ENCODE peak calls at places on chromosomes 7 and 10, in eight cellular contexts. One of them, this sample, is unnamed.

GRCh38 chr10:28489201-28489600 is 43.7 kb upstream of the WAC start:
- DNase-seq in MV-4-11: no peak
- DNase-seq in lung microvascular endothelial cell: no peak
- DNase-seq in NCI-H1105 treated with DMSO at 0.1 percent for 48 hours: no peak
- DNase-seq in ovary: no peak
- DNase-seq in progenitor cell of endocrine pancreas: no peak
- DNase-seq in kidney: no peak
- DNase-seq in RPMI8226: no peak
- DNase-seq in this sample: no peak

GRCh38 chr10:76869931-76870330 is 767.7 kb downstream of the KCNMA1 start:
- DNase-seq in MV-4-11: no peak
- DNase-seq in lung microvascular endothelial cell: no peak
- DNase-seq in NCI-H1105 treated with DMSO at 0.1 percent for 48 hours: no peak
- DNase-seq in ovary: no peak
- DNase-seq in progenitor cell of endocrine pancreas: no peak
- DNase-seq in kidney: no peak
- DNase-seq in RPMI8226: no peak
- DNase-seq in this sample: no peak

GRCh38 chr10:43209651-43210141 is 57.2 kb downstream of the RASGEF1A start:
- DNase-seq in MV-4-11: no peak
- DNase-seq in lung microvascular endothelial cell: no peak
- DNase-seq in NCI-H1105 treated with DMSO at 0.1 percent for 48 hours: no peak
- DNase-seq in ovary: no peak
- DNase-seq in progenitor cell of endocrine pancreas: no peak
- DNase-seq in kidney: peak
- DNase-seq in RPMI8226: no peak
- DNase-seq in this sample: no peak

GRCh38 chr7:79055722-79056415 is 397.6 kb downstream of the MAGI2 start:
- DNase-seq in MV-4-11: no peak
- DNase-seq in lung microvascular endothelial cell: no peak
- DNase-seq in NCI-H1105 treated with DMSO at 0.1 percent for 48 hours: peak
- DNase-seq in ovary: peak
- DNase-seq in progenitor cell of endocrine pancreas: no peak
- DNase-seq in kidney: peak
- DNase-seq in RPMI8226: no peak
- DNase-seq in this sample: no peak

GRCh38 chr7:137142376-137142775 is 201.2 kb downstream of the PTN start:
- DNase-seq in MV-4-11: no peak
- DNase-seq in lung microvascular endothelial cell: no peak
- DNase-seq in NCI-H1105 treated with DMSO at 0.1 percent for 48 hours: no peak
- DNase-seq in ovary: no peak
- DNase-seq in progenitor cell of endocrine pancreas: no peak
- DNase-seq in kidney: no peak
- DNase-seq in RPMI8226: no peak
- DNase-seq in this sample: no peak

GRCh38 chr7:90173127-90173844 is 19.0 kb downstream of the STEAP1 start:
- DNase-seq in MV-4-11: peak
- DNase-seq in lung microvascular endothelial cell: no peak
- DNase-seq in NCI-H1105 treated with DMSO at 0.1 percent for 48 hours: no peak
- DNase-seq in ovary: no peak
- DNase-seq in progenitor cell of endocrine pancreas: no peak
- DNase-seq in kidney: no peak
- DNase-seq in RPMI8226: no peak
- DNase-seq in this sample: no peak

GRCh38 chr7:141071855-141072547 is 1.9 kb upstream of the TMEM178B start:
- DNase-seq in MV-4-11: no peak
- DNase-seq in lung microvascular endothelial cell: no peak
- DNase-seq in NCI-H1105 treated with DMSO at 0.1 percent for 48 hours: peak
- DNase-seq in ovary: no peak
- DNase-seq in progenitor cell of endocrine pancreas: no peak
- DNase-seq in kidney: no peak
- DNase-seq in RPMI8226: peak
- DNase-seq in this sample: no peak

GRCh38 chr7:158193446-158193845 is 394.2 kb downstream of the PTPRN2 start:
- DNase-seq in MV-4-11: no peak
- DNase-seq in lung microvascular endothelial cell: no peak
- DNase-seq in NCI-H1105 treated with DMSO at 0.1 percent for 48 hours: no peak
- DNase-seq in ovary: no peak
- DNase-seq in progenitor cell of endocrine pancreas: no peak
- DNase-seq in kidney: peak
- DNase-seq in RPMI8226: no peak
- DNase-seq in this sample: no peak

GRCh38 chr10:51313259-51313658 is 239.0 kb downstream of the PRKG1 start:
- DNase-seq in MV-4-11: no peak
- DNase-seq in lung microvascular endothelial cell: no peak
- DNase-seq in NCI-H1105 treated with DMSO at 0.1 percent for 48 hours: no peak
- DNase-seq in ovary: no peak
- DNase-seq in progenitor cell of endocrine pancreas: no peak
- DNase-seq in kidney: no peak
- DNase-seq in RPMI8226: no peak
- DNase-seq in this sample: no peak

GRCh38 chr7:95545007-95545615 is 51.2 kb downstream of the PDK4 start:
- DNase-seq in MV-4-11: no peak
- DNase-seq in lung microvascular endothelial cell: peak
- DNase-seq in NCI-H1105 treated with DMSO at 0.1 percent for 48 hours: no peak
- DNase-seq in ovary: peak
- DNase-seq in progenitor cell of endocrine pancreas: no peak
- DNase-seq in kidney: no peak
- DNase-seq in RPMI8226: peak
- DNase-seq in this sample: peak

GRCh38 chr10:58952747-58953466 is 223.5 kb upstream of the PHYHIPL start:
- DNase-seq in MV-4-11: no peak
- DNase-seq in lung microvascular endothelial cell: peak
- DNase-seq in NCI-H1105 treated with DMSO at 0.1 percent for 48 hours: peak
- DNase-seq in ovary: peak
- DNase-seq in progenitor cell of endocrine pancreas: peak
- DNase-seq in kidney: no peak
- DNase-seq in RPMI8226: peak
- DNase-seq in this sample: peak

GRCh38 chr7:78770422-78771410 is 682.8 kb downstream of the MAGI2 start:
- DNase-seq in MV-4-11: no peak
- DNase-seq in lung microvascular endothelial cell: no peak
- DNase-seq in NCI-H1105 treated with DMSO at 0.1 percent for 48 hours: peak
- DNase-seq in ovary: no peak
- DNase-seq in progenitor cell of endocrine pancreas: no peak
- DNase-seq in kidney: no peak
- DNase-seq in RPMI8226: no peak
- DNase-seq in this sample: no peak

GRCh38 chr7:143375298-143376034 is 5.7 kb upstream of the ZYX start:
- DNase-seq in MV-4-11: peak
- DNase-seq in lung microvascular endothelial cell: peak
- DNase-seq in NCI-H1105 treated with DMSO at 0.1 percent for 48 hours: no peak
- DNase-seq in ovary: no peak
- DNase-seq in progenitor cell of endocrine pancreas: no peak
- DNase-seq in kidney: peak
- DNase-seq in RPMI8226: no peak
- DNase-seq in this sample: no peak

GRCh38 chr7:31029674-31030073 is 22.4 kb upstream of the ADCYAP1R1 start:
- DNase-seq in MV-4-11: no peak
- DNase-seq in lung microvascular endothelial cell: no peak
- DNase-seq in NCI-H1105 treated with DMSO at 0.1 percent for 48 hours: no peak
- DNase-seq in ovary: no peak
- DNase-seq in progenitor cell of endocrine pancreas: no peak
- DNase-seq in kidney: no peak
- DNase-seq in RPMI8226: no peak
- DNase-seq in this sample: no peak

GRCh38 chr10:70932415-70933196 is 44.2 kb upstream of the PCBD1 start:
- DNase-seq in MV-4-11: no peak
- DNase-seq in lung microvascular endothelial cell: no peak
- DNase-seq in NCI-H1105 treated with DMSO at 0.1 percent for 48 hours: no peak
- DNase-seq in ovary: no peak
- DNase-seq in progenitor cell of endocrine pancreas: no peak
- DNase-seq in kidney: no peak
- DNase-seq in RPMI8226: no peak
- DNase-seq in this sample: no peak

GRCh38 chr7:123666492-123666891 is 10.8 kb downstream of the LMOD2 start:
- DNase-seq in MV-4-11: no peak
- DNase-seq in lung microvascular endothelial cell: no peak
- DNase-seq in NCI-H1105 treated with DMSO at 0.1 percent for 48 hours: no peak
- DNase-seq in ovary: no peak
- DNase-seq in progenitor cell of endocrine pancreas: no peak
- DNase-seq in kidney: no peak
- DNase-seq in RPMI8226: no peak
- DNase-seq in this sample: no peak

GRCh38 chr7:150620061-150620460 is 12.1 kb downstream of the GIMAP6 start:
- DNase-seq in MV-4-11: no peak
- DNase-seq in lung microvascular endothelial cell: no peak
- DNase-seq in NCI-H1105 treated with DMSO at 0.1 percent for 48 hours: no peak
- DNase-seq in ovary: no peak
- DNase-seq in progenitor cell of endocrine pancreas: no peak
- DNase-seq in kidney: no peak
- DNase-seq in RPMI8226: no peak
- DNase-seq in this sample: no peak

GRCh38 chr7:147145194-147145593 is 1028.6 kb downstream of the CNTNAP2 start:
- DNase-seq in MV-4-11: no peak
- DNase-seq in lung microvascular endothelial cell: no peak
- DNase-seq in NCI-H1105 treated with DMSO at 0.1 percent for 48 hours: no peak
- DNase-seq in ovary: no peak
- DNase-seq in progenitor cell of endocrine pancreas: no peak
- DNase-seq in kidney: no peak
- DNase-seq in RPMI8226: no peak
- DNase-seq in this sample: no peak

GRCh38 chr7:27482219-27482618 is 180.5 kb downstream of the HIBADH start:
- DNase-seq in MV-4-11: no peak
- DNase-seq in lung microvascular endothelial cell: no peak
- DNase-seq in NCI-H1105 treated with DMSO at 0.1 percent for 48 hours: no peak
- DNase-seq in ovary: no peak
- DNase-seq in progenitor cell of endocrine pancreas: no peak
- DNase-seq in kidney: no peak
- DNase-seq in RPMI8226: no peak
- DNase-seq in this sample: no peak

GRCh38 chr10:26085549-26085948 is 131.0 kb upstream of the GAD2 start:
- DNase-seq in MV-4-11: no peak
- DNase-seq in lung microvascular endothelial cell: no peak
- DNase-seq in NCI-H1105 treated with DMSO at 0.1 percent for 48 hours: no peak
- DNase-seq in ovary: no peak
- DNase-seq in progenitor cell of endocrine pancreas: no peak
- DNase-seq in kidney: peak
- DNase-seq in RPMI8226: no peak
- DNase-seq in this sample: no peak

GRCh38 chr7:156448918-156449317 is 191.7 kb upstream of the RNF32 start:
- DNase-seq in MV-4-11: no peak
- DNase-seq in lung microvascular endothelial cell: no peak
- DNase-seq in NCI-H1105 treated with DMSO at 0.1 percent for 48 hours: no peak
- DNase-seq in ovary: no peak
- DNase-seq in progenitor cell of endocrine pancreas: no peak
- DNase-seq in kidney: no peak
- DNase-seq in RPMI8226: no peak
- DNase-seq in this sample: no peak

GRCh38 chr10:128049226-128050010 is 76.8 kb downstream of the MKI67 start:
- DNase-seq in MV-4-11: peak
- DNase-seq in lung microvascular endothelial cell: no peak
- DNase-seq in NCI-H1105 treated with DMSO at 0.1 percent for 48 hours: no peak
- DNase-seq in ovary: no peak
- DNase-seq in progenitor cell of endocrine pancreas: no peak
- DNase-seq in kidney: peak
- DNase-seq in RPMI8226: no peak
- DNase-seq in this sample: no peak

GRCh38 chr7:134905375-134905774 is 80.9 kb upstream of the AGBL3 start:
- DNase-seq in MV-4-11: no peak
- DNase-seq in lung microvascular endothelial cell: peak
- DNase-seq in NCI-H1105 treated with DMSO at 0.1 percent for 48 hours: no peak
- DNase-seq in ovary: peak
- DNase-seq in progenitor cell of endocrine pancreas: no peak
- DNase-seq in kidney: peak
- DNase-seq in RPMI8226: no peak
- DNase-seq in this sample: peak

GRCh38 chr7:94060772-94061171 is 56.6 kb upstream of the BET1 start:
- DNase-seq in MV-4-11: no peak
- DNase-seq in lung microvascular endothelial cell: peak
- DNase-seq in NCI-H1105 treated with DMSO at 0.1 percent for 48 hours: no peak
- DNase-seq in ovary: no peak
- DNase-seq in progenitor cell of endocrine pancreas: no peak
- DNase-seq in kidney: no peak
- DNase-seq in RPMI8226: no peak
- DNase-seq in this sample: no peak

GRCh38 chr10:29443745-29444523 is 155.1 kb downstream of the LYZL1 start:
- DNase-seq in MV-4-11: no peak
- DNase-seq in lung microvascular endothelial cell: no peak
- DNase-seq in NCI-H1105 treated with DMSO at 0.1 percent for 48 hours: no peak
- DNase-seq in ovary: no peak
- DNase-seq in progenitor cell of endocrine pancreas: no peak
- DNase-seq in kidney: no peak
- DNase-seq in RPMI8226: no peak
- DNase-seq in this sample: no peak

GRCh38 chr7:113810108-113810748 is 108.6 kb downstream of the PPP1R3A start:
- DNase-seq in MV-4-11: no peak
- DNase-seq in lung microvascular endothelial cell: no peak
- DNase-seq in NCI-H1105 treated with DMSO at 0.1 percent for 48 hours: no peak
- DNase-seq in ovary: no peak
- DNase-seq in progenitor cell of endocrine pancreas: no peak
- DNase-seq in kidney: no peak
- DNase-seq in RPMI8226: no peak
- DNase-seq in this sample: no peak

GRCh38 chr10:14478639-14479038 is 147.9 kb upstream of the FRMD4A start:
- DNase-seq in MV-4-11: peak
- DNase-seq in lung microvascular endothelial cell: peak
- DNase-seq in NCI-H1105 treated with DMSO at 0.1 percent for 48 hours: peak
- DNase-seq in ovary: peak
- DNase-seq in progenitor cell of endocrine pancreas: no peak
- DNase-seq in kidney: peak
- DNase-seq in RPMI8226: peak
- DNase-seq in this sample: peak

GRCh38 chr10:50224330-50224952 is 26.9 kb downstream of the ASAH2 start:
- DNase-seq in MV-4-11: peak
- DNase-seq in lung microvascular endothelial cell: peak
- DNase-seq in NCI-H1105 treated with DMSO at 0.1 percent for 48 hours: peak
- DNase-seq in ovary: no peak
- DNase-seq in progenitor cell of endocrine pancreas: no peak
- DNase-seq in kidney: no peak
- DNase-seq in RPMI8226: peak
- DNase-seq in this sample: peak

GRCh38 chr10:91238191-91238590 is 17.7 kb downstream of the PCGF5 start:
- DNase-seq in MV-4-11: no peak
- DNase-seq in lung microvascular endothelial cell: no peak
- DNase-seq in NCI-H1105 treated with DMSO at 0.1 percent for 48 hours: no peak
- DNase-seq in ovary: no peak
- DNase-seq in progenitor cell of endocrine pancreas: no peak
- DNase-seq in kidney: no peak
- DNase-seq in RPMI8226: no peak
- DNase-seq in this sample: no peak

GRCh38 chr7:116628971-116629586 is 42.9 kb upstream of the MET start:
- DNase-seq in MV-4-11: no peak
- DNase-seq in lung microvascular endothelial cell: peak
- DNase-seq in NCI-H1105 treated with DMSO at 0.1 percent for 48 hours: no peak
- DNase-seq in ovary: no peak
- DNase-seq in progenitor cell of endocrine pancreas: no peak
- DNase-seq in kidney: no peak
- DNase-seq in RPMI8226: no peak
- DNase-seq in this sample: peak